ENCODE peak calls at places on chromosome 17, in ten cellular contexts. One of them, this sample, is unnamed.

GRCh38 chr17:61294777-61295176 is 104.9 kb upstream of the TBX2 start:
- DNase-seq in mesothelial cell of epicardium: peak; percentile 29
- DNase-seq in epithelial cell of proximal tubule: peak; percentile 31
- DNase-seq in gastrocnemius medialis: no peak
- DNase-seq in neural progenitor cell: peak; percentile 30
- DNase-seq in fibroblast of lung: peak; percentile 69
- DNase-seq in GM20000: no peak
- DNase-seq in body of pancreas: no peak
- DNase-seq in lung: no peak
- DNase-seq in IMR-90: peak; percentile 81
- DNase-seq in this sample: no peak

GRCh38 chr17:83024205-83024971 is 55.0 kb upstream of the METRNL start:
- DNase-seq in mesothelial cell of epicardium: no peak
- DNase-seq in epithelial cell of proximal tubule: no peak
- DNase-seq in gastrocnemius medialis: no peak
- DNase-seq in neural progenitor cell: no peak
- DNase-seq in fibroblast of lung: no peak
- DNase-seq in GM20000: no peak
- DNase-seq in body of pancreas: no peak
- DNase-seq in lung: no peak
- DNase-seq in IMR-90: no peak
- DNase-seq in this sample: no peak

GRCh38 chr17:19386276-19386863 is 620 bp downstream of the MFAP4 start:
- DNase-seq in mesothelial cell of epicardium: no peak
- DNase-seq in epithelial cell of proximal tubule: no peak
- DNase-seq in gastrocnemius medialis: peak; percentile 76
- DNase-seq in neural progenitor cell: peak; percentile 24
- DNase-seq in fibroblast of lung: peak; percentile 92
- DNase-seq in GM20000: no peak
- DNase-seq in body of pancreas: no peak
- DNase-seq in lung: peak; percentile 67
- DNase-seq in IMR-90: peak; percentile 92
- DNase-seq in this sample: no peak

GRCh38 chr17:77214743-77215142 is 74.0 kb downstream of the SEC14L1 start:
- DNase-seq in mesothelial cell of epicardium: no peak
- DNase-seq in epithelial cell of proximal tubule: no peak
- DNase-seq in gastrocnemius medialis: peak; percentile 68
- DNase-seq in neural progenitor cell: peak; percentile 70
- DNase-seq in fibroblast of lung: peak; percentile 54
- DNase-seq in GM20000: no peak
- DNase-seq in body of pancreas: peak; percentile 26
- DNase-seq in lung: peak; percentile 48
- DNase-seq in IMR-90: peak; percentile 31
- DNase-seq in this sample: no peak

GRCh38 chr17:76579281-76579680 is 6.4 kb downstream of the ST6GALNAC2 start:
- DNase-seq in mesothelial cell of epicardium: no peak
- DNase-seq in epithelial cell of proximal tubule: no peak
- DNase-seq in gastrocnemius medialis: no peak
- DNase-seq in neural progenitor cell: no peak
- DNase-seq in fibroblast of lung: no peak
- DNase-seq in GM20000: peak; percentile 43
- DNase-seq in body of pancreas: no peak
- DNase-seq in lung: no peak
- DNase-seq in IMR-90: no peak
- DNase-seq in this sample: peak; percentile 43

GRCh38 chr17:1693339-1693738 is 8.7 kb upstream of the PRPF8 start:
- DNase-seq in mesothelial cell of epicardium: no peak
- DNase-seq in epithelial cell of proximal tubule: no peak
- DNase-seq in gastrocnemius medialis: no peak
- DNase-seq in neural progenitor cell: no peak
- DNase-seq in fibroblast of lung: no peak
- DNase-seq in GM20000: no peak
- DNase-seq in body of pancreas: no peak
- DNase-seq in lung: no peak
- DNase-seq in IMR-90: peak; percentile 44
- DNase-seq in this sample: no peak

GRCh38 chr17:40830085-40830776 is 7.8 kb upstream of the KRT10 start:
- DNase-seq in mesothelial cell of epicardium: no peak
- DNase-seq in epithelial cell of proximal tubule: no peak
- DNase-seq in gastrocnemius medialis: no peak
- DNase-seq in neural progenitor cell: no peak
- DNase-seq in fibroblast of lung: no peak
- DNase-seq in GM20000: no peak
- DNase-seq in body of pancreas: no peak
- DNase-seq in lung: no peak
- DNase-seq in IMR-90: no peak
- DNase-seq in this sample: no peak

GRCh38 chr17:1561420-1562177 is 993 bp downstream of the PITPNA start:
- DNase-seq in mesothelial cell of epicardium: peak; percentile 59
- DNase-seq in epithelial cell of proximal tubule: no peak
- DNase-seq in gastrocnemius medialis: no peak
- DNase-seq in neural progenitor cell: peak; percentile 67
- DNase-seq in fibroblast of lung: peak; percentile 10
- DNase-seq in GM20000: peak; percentile 68
- DNase-seq in body of pancreas: peak; percentile 35
- DNase-seq in lung: no peak
- DNase-seq in IMR-90: no peak
- DNase-seq in this sample: peak; percentile 66

GRCh38 chr17:80025140-80025539 is 10.5 kb downstream of the TBC1D16 start:
- DNase-seq in mesothelial cell of epicardium: no peak
- DNase-seq in epithelial cell of proximal tubule: no peak
- DNase-seq in gastrocnemius medialis: peak; percentile 46
- DNase-seq in neural progenitor cell: peak; percentile 52
- DNase-seq in fibroblast of lung: no peak
- DNase-seq in GM20000: no peak
- DNase-seq in body of pancreas: no peak
- DNase-seq in lung: no peak
- DNase-seq in IMR-90: no peak
- DNase-seq in this sample: no peak

GRCh38 chr17:83203472-83204221 is 124.2 kb downstream of the METRNL start:
- DNase-seq in mesothelial cell of epicardium: no peak
- DNase-seq in epithelial cell of proximal tubule: no peak
- DNase-seq in gastrocnemius medialis: peak; percentile 33
- DNase-seq in neural progenitor cell: no peak
- DNase-seq in fibroblast of lung: no peak
- DNase-seq in GM20000: no peak
- DNase-seq in body of pancreas: no peak
- DNase-seq in lung: no peak
- DNase-seq in IMR-90: no peak
- DNase-seq in this sample: no peak

GRCh38 chr17:1617620-1618174 is 10.9 kb downstream of the SLC43A2 start:
- DNase-seq in mesothelial cell of epicardium: no peak
- DNase-seq in epithelial cell of proximal tubule: peak; percentile 52
- DNase-seq in gastrocnemius medialis: peak; percentile 28
- DNase-seq in neural progenitor cell: no peak
- DNase-seq in fibroblast of lung: peak; percentile 32
- DNase-seq in GM20000: no peak
- DNase-seq in body of pancreas: no peak
- DNase-seq in lung: no peak
- DNase-seq in IMR-90: peak; percentile 77
- DNase-seq in this sample: no peak

GRCh38 chr17:73944366-73944765 is 259.1 kb upstream of the RPL38 start:
- DNase-seq in mesothelial cell of epicardium: no peak
- DNase-seq in epithelial cell of proximal tubule: no peak
- DNase-seq in gastrocnemius medialis: no peak
- DNase-seq in neural progenitor cell: no peak
- DNase-seq in fibroblast of lung: no peak
- DNase-seq in GM20000: no peak
- DNase-seq in body of pancreas: no peak
- DNase-seq in lung: no peak
- DNase-seq in IMR-90: no peak
- DNase-seq in this sample: no peak

GRCh38 chr17:73943416-73943770 is 260.1 kb upstream of the RPL38 start:
- DNase-seq in mesothelial cell of epicardium: no peak
- DNase-seq in epithelial cell of proximal tubule: no peak
- DNase-seq in gastrocnemius medialis: no peak
- DNase-seq in neural progenitor cell: no peak
- DNase-seq in fibroblast of lung: no peak
- DNase-seq in GM20000: no peak
- DNase-seq in body of pancreas: no peak
- DNase-seq in lung: no peak
- DNase-seq in IMR-90: no peak
- DNase-seq in this sample: no peak

GRCh38 chr17:73940511-73940910 is 263.0 kb upstream of the RPL38 start:
- DNase-seq in mesothelial cell of epicardium: no peak
- DNase-seq in epithelial cell of proximal tubule: no peak
- DNase-seq in gastrocnemius medialis: no peak
- DNase-seq in neural progenitor cell: no peak
- DNase-seq in fibroblast of lung: no peak
- DNase-seq in GM20000: no peak
- DNase-seq in body of pancreas: no peak
- DNase-seq in lung: peak; percentile 16
- DNase-seq in IMR-90: no peak
- DNase-seq in this sample: no peak

GRCh38 chr17:73941919-73942530 is 261.5 kb upstream of the RPL38 start:
- DNase-seq in mesothelial cell of epicardium: no peak
- DNase-seq in epithelial cell of proximal tubule: no peak
- DNase-seq in gastrocnemius medialis: no peak
- DNase-seq in neural progenitor cell: no peak
- DNase-seq in fibroblast of lung: no peak
- DNase-seq in GM20000: no peak
- DNase-seq in body of pancreas: no peak
- DNase-seq in lung: peak; percentile 24
- DNase-seq in IMR-90: no peak
- DNase-seq in this sample: no peak

DNA sequence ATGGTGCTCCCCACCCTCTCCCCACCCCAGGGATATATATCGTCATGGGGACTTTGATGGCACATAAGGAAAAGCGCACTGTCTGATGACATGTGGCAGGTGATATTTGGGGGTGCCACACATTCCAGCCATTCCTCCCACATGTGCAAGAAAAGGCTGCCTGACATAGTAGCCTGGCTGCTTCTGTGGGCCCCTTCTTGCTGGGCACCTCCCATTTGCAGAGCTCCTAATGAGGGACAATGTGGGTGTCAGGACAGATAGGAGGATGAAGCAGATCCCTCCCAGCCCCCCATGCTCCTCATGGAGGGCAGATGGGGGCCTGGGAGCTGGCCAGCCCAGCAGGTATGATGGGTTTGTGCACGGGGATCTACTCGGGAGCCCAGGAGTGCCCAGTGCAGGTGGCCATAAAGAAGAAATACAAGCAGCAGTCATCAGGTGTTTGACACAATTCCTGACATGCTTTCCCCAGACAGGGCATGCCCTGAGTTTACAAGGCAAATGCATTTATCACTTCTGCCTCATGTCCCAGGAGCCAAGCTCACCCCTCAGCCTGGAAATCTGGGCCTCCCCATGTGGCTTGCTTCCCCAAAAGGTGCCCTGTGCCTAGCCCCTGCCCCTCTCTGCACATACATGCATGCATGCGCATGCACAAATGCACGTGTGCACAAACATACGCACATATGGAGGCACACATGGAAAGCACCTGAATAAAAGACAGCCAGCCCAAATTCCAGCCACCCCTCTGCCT is 260.6 kb upstream of the RPL38 start:
- DNase-seq in mesothelial cell of epicardium: no peak
- DNase-seq in epithelial cell of proximal tubule: no peak
- DNase-seq in gastrocnemius medialis: no peak
- DNase-seq in neural progenitor cell: no peak
- DNase-seq in fibroblast of lung: no peak
- DNase-seq in GM20000: no peak
- DNase-seq in body of pancreas: no peak
- DNase-seq in lung: no peak
- DNase-seq in IMR-90: no peak
- DNase-seq in this sample: no peak
- TF ChIP-seq CTCF in mesothelial cell of epicardium: no peak
- TF ChIP-seq CTCF in epithelial cell of proximal tubule: no peak
- TF ChIP-seq CTCF in gastrocnemius medialis: no peak
- TF ChIP-seq CTCF in neural progenitor cell: no peak
- TF ChIP-seq CTCF in fibroblast of lung: no peak
- TF ChIP-seq CTCF in GM20000: no peak
- TF ChIP-seq CTCF in body of pancreas: no peak
- TF ChIP-seq CTCF in lung: no peak
- TF ChIP-seq CTCF in IMR-90: no peak
- TF ChIP-seq CTCF in this sample: no peak

GRCh38 chr17:15216481-15216880 is 48.6 kb downstream of the PMP22 start:
- DNase-seq in mesothelial cell of epicardium: no peak
- DNase-seq in epithelial cell of proximal tubule: no peak
- DNase-seq in gastrocnemius medialis: no peak
- DNase-seq in neural progenitor cell: no peak
- DNase-seq in fibroblast of lung: no peak
- DNase-seq in GM20000: no peak
- DNase-seq in body of pancreas: no peak
- DNase-seq in lung: no peak
- DNase-seq in IMR-90: no peak
- DNase-seq in this sample: no peak

GRCh38 chr17:15220785-15221184 is 44.3 kb downstream of the PMP22 start:
- DNase-seq in mesothelial cell of epicardium: no peak
- DNase-seq in epithelial cell of proximal tubule: no peak
- DNase-seq in gastrocnemius medialis: no peak
- DNase-seq in neural progenitor cell: no peak
- DNase-seq in fibroblast of lung: no peak
- DNase-seq in GM20000: no peak
- DNase-seq in body of pancreas: no peak
- DNase-seq in lung: no peak
- DNase-seq in IMR-90: no peak
- DNase-seq in this sample: no peak
- TF ChIP-seq CTCF in mesothelial cell of epicardium: no peak
- TF ChIP-seq CTCF in epithelial cell of proximal tubule: no peak
- TF ChIP-seq CTCF in gastrocnemius medialis: no peak
- TF ChIP-seq CTCF in neural progenitor cell: no peak
- TF ChIP-seq CTCF in fibroblast of lung: no peak
- TF ChIP-seq CTCF in GM20000: no peak
- TF ChIP-seq CTCF in body of pancreas: no peak
- TF ChIP-seq CTCF in lung: no peak
- TF ChIP-seq CTCF in IMR-90: no peak
- TF ChIP-seq CTCF in this sample: no peak

GRCh38 chr17:44738214-44738906 is 20.4 kb upstream of the ADAM11 start:
- DNase-seq in mesothelial cell of epicardium: no peak
- DNase-seq in epithelial cell of proximal tubule: peak; percentile 64
- DNase-seq in gastrocnemius medialis: no peak
- DNase-seq in neural progenitor cell: no peak
- DNase-seq in fibroblast of lung: no peak
- DNase-seq in GM20000: peak; percentile 59
- DNase-seq in body of pancreas: no peak
- DNase-seq in lung: no peak
- DNase-seq in IMR-90: peak; percentile 49
- DNase-seq in this sample: peak; percentile 63
- TF ChIP-seq CTCF in mesothelial cell of epicardium: no peak
- TF ChIP-seq CTCF in epithelial cell of proximal tubule: no peak
- TF ChIP-seq CTCF in gastrocnemius medialis: no peak
- TF ChIP-seq CTCF in neural progenitor cell: no peak
- TF ChIP-seq CTCF in fibroblast of lung: no peak
- TF ChIP-seq CTCF in GM20000: no peak
- TF ChIP-seq CTCF in body of pancreas: no peak
- TF ChIP-seq CTCF in lung: no peak
- TF ChIP-seq CTCF in IMR-90: no peak
- TF ChIP-seq CTCF in this sample: no peak

DNA sequence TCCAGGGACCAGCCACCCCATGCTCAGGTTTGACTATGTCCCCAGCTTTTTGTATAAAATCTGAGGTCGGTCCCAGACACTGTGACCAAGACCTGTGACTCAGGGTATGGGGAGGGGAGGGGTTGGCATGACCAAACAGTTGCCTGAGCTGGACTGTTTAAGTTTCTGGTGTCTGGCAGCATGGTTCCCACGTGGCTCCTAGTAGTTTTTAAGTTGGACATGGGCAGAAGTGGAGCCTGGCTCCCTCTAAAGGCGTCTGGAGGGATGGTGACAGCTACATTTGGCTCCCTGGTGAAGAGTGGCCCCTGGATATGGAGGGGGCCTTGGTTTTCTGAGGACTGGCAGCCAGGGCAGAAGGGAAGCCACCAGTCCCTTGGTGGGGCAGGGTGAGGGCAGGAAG is 7.9 kb downstream of the SMCR8 start:
- DNase-seq in mesothelial cell of epicardium: no peak
- DNase-seq in epithelial cell of proximal tubule: no peak
- DNase-seq in gastrocnemius medialis: no peak
- DNase-seq in neural progenitor cell: no peak
- DNase-seq in fibroblast of lung: no peak
- DNase-seq in GM20000: no peak
- DNase-seq in body of pancreas: no peak
- DNase-seq in lung: no peak
- DNase-seq in IMR-90: peak; percentile 21
- DNase-seq in this sample: no peak
- TF ChIP-seq CTCF in mesothelial cell of epicardium: no peak
- TF ChIP-seq CTCF in epithelial cell of proximal tubule: peak; percentile 37
- TF ChIP-seq CTCF in gastrocnemius medialis: no peak
- TF ChIP-seq CTCF in neural progenitor cell: no peak
- TF ChIP-seq CTCF in fibroblast of lung: no peak
- TF ChIP-seq CTCF in GM20000: no peak
- TF ChIP-seq CTCF in body of pancreas: no peak
- TF ChIP-seq CTCF in lung: no peak
- TF ChIP-seq CTCF in IMR-90: peak; percentile 9
- TF ChIP-seq CTCF in this sample: no peak

This sample was measured in GM13977.